ENCODE peak calls at places on chromosomes 13 and 19, in seven cellular contexts. L, P, Q, O, Y, A and G are unnamed samples.
A peak's percentile ranks its signal among the peaks of the same experiment; 100 is the strongest.

GRCh38 chr19:47110521-47111080 is 3.0 kb downstream of the ZC3H4 start:
- DNase-seq in L (no peak), Q (no peak), O (no peak), Y (no peak), P (no peak), A (no peak), G (no peak)

GRCh38 chr13:45196091-45196490 is 4.8 kb downstream of the KCTD4 start:
- DNase-seq in Q (no peak), A (no peak), Y (no peak), O (no peak), P (no peak), L (no peak), G (no peak)

GRCh38 chr19:30807263-30807662 is 435.1 kb downstream of the ZNF536 start:
- DNase-seq in Q (no peak), O (no peak), A (no peak), P (no peak), L (no peak), Y (no peak), G (no peak)

GRCh38 chr13:99619207-99619606 is 117.9 kb downstream of the TM9SF2 start:
- DNase-seq in Y (no peak), P (no peak), L (no peak), A (no peak), O (no peak), Q (no peak), G (no peak)

GRCh38 chr13:90918551-90918950 is 428.9 kb upstream of the MIR17HG start:
- DNase-seq in Q (no peak), A (no peak), P (no peak), L (no peak), O (no peak), Y (no peak), G (no peak)

GRCh38 chr13:59176775-59177174 is 987.0 kb downstream of the DIAPH3 start:
- DNase-seq in Q (no peak), O (no peak), P (peak; percentile 5), Y (peak; percentile 17), A (no peak), L (no peak), G (no peak)

GRCh38 chr13:29594710-29595379 is 643 bp downstream of the SLC7A1 start:
- DNase-seq in L (no peak), O (peak; percentile 32), P (peak; percentile 83), Y (no peak), Q (no peak), A (peak; percentile 42), G (peak; percentile 63)

GRCh38 chr13:111883571-111884343 is 183.2 kb upstream of the SOX1 start:
- DNase-seq in Q (no peak), A (no peak), Y (no peak), L (no peak), P (no peak), O (no peak), G (no peak)

GRCh38 chr13:114046447-114046846 is 72.6 kb upstream of the C13orf46 start:
- DNase-seq in Q (peak; percentile 14), O (no peak), L (no peak), P (no peak), A (no peak), Y (no peak), G (no peak)

GRCh38 chr19:10091370-10091687 is 5.2 kb downstream of the SHFL start:
- DNase-seq in Q (no peak), O (no peak), A (no peak), P (no peak), L (no peak), Y (no peak), G (no peak)

GRCh38 chr19:47161876-47162489 is 31.3 kb downstream of the SAE1 start:
- DNase-seq in A (no peak), Q (no peak), Y (no peak), L (no peak), P (peak; percentile 36), O (no peak), G (no peak)

GRCh38 chr19:43901395-43902390 is 33.4 kb downstream of the ZNF45 start:
- DNase-seq in P (peak; percentile 86), Y (peak; percentile 27), Q (peak; percentile 39), L (peak; percentile 87), A (peak; percentile 59), O (peak; percentile 69), G (peak; percentile 85)

GRCh38 chr19:12448808-12449207 is 8.0 kb upstream of the ZNF443 start:
- DNase-seq in O (no peak), A (no peak), P (no peak), Y (no peak), Q (no peak), L (no peak), G (no peak)

GRCh38 chr19:11507370-11508078 is 1.9 kb upstream of the ZNF653 start:
- DNase-seq in Q (no peak), P (no peak), L (no peak), A (no peak), Y (no peak), O (no peak), G (no peak)

GRCh38 chr19:1154731-1155351 is 19.2 kb downstream of the SBNO2 start:
- DNase-seq in A (no peak), O (no peak), Y (no peak), P (peak; percentile 97), Q (no peak), L (peak; percentile 77), G (no peak)

GRCh38 chr19:56348289-56348877 is 33.7 kb upstream of the ZSCAN5A start:
- DNase-seq in P (no peak), L (no peak), Y (no peak), Q (peak; percentile 2), A (no peak), O (no peak), G (no peak)

GRCh38 chr19:38617764-38618589 is at the start of gene MAP4K1:
- DNase-seq in Y (peak; percentile 41), Q (peak; percentile 28), P (no peak), O (no peak), L (no peak), A (peak; percentile 69), G (no peak)

GRCh38 chr13:74039154-74039553 is 95.0 kb downstream of the KLF12 start:
- DNase-seq in O (no peak), Y (no peak), L (no peak), A (no peak), P (no peak), Q (no peak), G (no peak)

GRCh38 chr13:35548790-35549189 is 72.3 kb upstream of the MAB21L1 start:
- DNase-seq in A (no peak), Y (no peak), L (no peak), Q (no peak), O (no peak), P (no peak), G (no peak)

GRCh38 chr13:114097893-114098688 is 34.3 kb downstream of the RASA3 start:
- DNase-seq in P (no peak), L (no peak), O (no peak), Q (no peak), Y (no peak), A (no peak), G (no peak)

GRCh38 chr19:29841559-29842367 is 30.0 kb downstream of the CCNE1 start:
- DNase-seq in Q (no peak), L (peak; percentile 24), O (no peak), Y (no peak), A (no peak), P (peak; percentile 64), G (no peak)

GRCh38 chr19:17645339-17645963 is 42.7 kb downstream of the UNC13A start:
- DNase-seq in L (no peak), O (no peak), A (no peak), P (no peak), Y (no peak), Q (no peak), G (no peak)

GRCh38 chr19:30070970-30071632 is 129.1 kb downstream of the URI1 start:
- DNase-seq in O (no peak), Y (peak; percentile 75), L (no peak), Q (no peak), P (no peak), A (no peak), G (peak; percentile 13)

GRCh38 chr19:42497492-42498226 is 30.6 kb downstream of the CEACAM1 start:
- DNase-seq in Y (no peak), L (no peak), A (no peak), Q (no peak), O (no peak), P (no peak), G (no peak)

GRCh38 chr19:30046522-30046921 is 104.5 kb downstream of the URI1 start:
- DNase-seq in Q (peak; percentile 53), P (no peak), Y (peak; percentile 74), L (no peak), A (no peak), O (no peak), G (no peak)

GRCh38 chr13:114071991-114072390 is 60.4 kb downstream of the RASA3 start:
- DNase-seq in Y (no peak), Q (no peak), O (no peak), A (no peak), L (no peak), P (no peak), G (no peak)

GRCh38 chr13:114004416-114005205 is 30.7 kb upstream of the C13orf46 start:
- DNase-seq in P (no peak), O (no peak), L (no peak), Y (no peak), A (no peak), Q (no peak), G (peak; percentile 7)

GRCh38 chr19:45290381-45290931 is 32.2 kb downstream of the CKM start:
- DNase-seq in Q (no peak), O (no peak), L (no peak), Y (no peak), A (no peak), P (no peak), G (no peak)

GRCh38 chr13:20222553-20222952 is 9.6 kb downstream of the GJB6 start:
- DNase-seq in Q (no peak), P (no peak), O (no peak), A (no peak), Y (no peak), L (no peak), G (no peak)

GRCh38 chr13:31042501-31043165 is 110.2 kb downstream of the TEX26 start:
- DNase-seq in O (no peak), Y (no peak), Q (no peak), L (no peak), A (no peak), P (no peak), G (peak; percentile 47)

GRCh38 chr13:109182777-109183465 is 553.5 kb downstream of the MYO16 start:
- DNase-seq in A (no peak), Q (no peak), P (no peak), O (no peak), L (peak; percentile 11), Y (no peak), G (no peak)